ENCODE peak calls at places on chromosomes 13 and 19, in ten cellular contexts. Q is SK-N-SH, D is GM23248, P is PC-3, O is fibroblast of lung, L is H1, W is HCT116, Y is GM23338, B is OCI-LY7, S is mammary epithelial cell. M is an unnamed sample.
A peak's percentile ranks its signal among the peaks of the same experiment; 100 is the strongest.

GRCh38 chr13:48068952-48069351 is 26.0 kb downstream of the MED4 start:
- DNase-seq in Q (no peak), D (no peak), L (no peak), O (peak; percentile 3), B (no peak), W (no peak), P (no peak), S (no peak), Y (peak; percentile 9), M (no peak)

GRCh38 chr13:93603043-93603442 is 376.4 kb downstream of the GPC6 start:
- DNase-seq in P (peak; percentile 90), O (peak; percentile 93), B (no peak), L (peak; percentile 2), Y (peak; percentile 22), D (peak; percentile 95), W (no peak), S (peak; percentile 86), Q (no peak), M (no peak)

GRCh38 chr13:105311094-105311493 is 1224.4 kb downstream of the EFNB2 start:
- DNase-seq in B (no peak), W (no peak), P (no peak), Q (no peak), L (no peak), O (no peak), S (no peak), Y (no peak), D (no peak), M (no peak)

GRCh38 chr13:46010148-46010547 is 42.4 kb downstream of the ZC3H13 start:
- DNase-seq in B (no peak), Q (peak; percentile 12), S (no peak), Y (peak; percentile 49), O (no peak), L (no peak), D (peak; percentile 28), W (no peak), P (no peak), M (peak; percentile 40)

GRCh38 chr13:106507560-106508274 is 27.7 kb downstream of the EFNB2 start:
- DNase-seq in P (peak; percentile 75), S (peak; percentile 97), O (peak; percentile 99), Y (peak; percentile 48), B (no peak), L (no peak), D (peak; percentile 79), Q (no peak), W (no peak), M (peak; percentile 24)

GRCh38 chr13:32246468-32246867 is 68.7 kb downstream of the ZAR1L start:
- DNase-seq in P (peak; percentile 74), Y (peak; percentile 93), O (peak; percentile 67), L (peak; percentile 56), B (peak; percentile 59), Q (peak; percentile 48), S (peak; percentile 61), D (peak; percentile 81), W (peak; percentile 66), M (peak; percentile 83)

GRCh38 chr19:40771101-40771539 is 4.2 kb upstream of the MIA start:
- DNase-seq in B (peak; percentile 48), L (no peak), Y (peak; percentile 49), W (no peak), P (peak; percentile 39), O (no peak), S (no peak), D (no peak), Q (no peak), M (no peak)

GRCh38 chr13:96958286-96958891 is 35.9 kb downstream of the OXGR1 start:
- DNase-seq in L (no peak), P (peak; percentile 60), B (peak; percentile 32), S (peak; percentile 4), Y (peak; percentile 84), Q (peak; percentile 30), W (no peak), O (peak; percentile 8), D (peak; percentile 59), M (peak; percentile 64)

GRCh38 chr13:101202590-101202989 is 213.7 kb downstream of the NALCN start:
- DNase-seq in W (no peak), O (no peak), Q (no peak), P (peak; percentile 3), S (no peak), L (peak; percentile 23), Y (peak; percentile 80), B (no peak), D (no peak), M (peak; percentile 58)

GRCh38 chr19:38015216-38015615 is 108.2 kb downstream of the SIPA1L3 start:
- DNase-seq in Y (no peak), P (peak; percentile 73), O (no peak), B (no peak), W (no peak), Q (no peak), L (no peak), D (no peak), S (peak; percentile 78), M (no peak)

GRCh38 chr13:56317839-56318238 is 822.9 kb upstream of the PRR20A start:
- DNase-seq in W (no peak), Y (peak; percentile 61), B (no peak), P (no peak), L (no peak), Q (no peak), D (no peak), S (no peak), O (no peak), M (no peak)

GRCh38 chr19:5434970-5435641 is 20.1 kb upstream of the ZNRF4 start:
- DNase-seq in O (peak; percentile 98), Q (no peak), P (peak; percentile 88), B (no peak), D (peak; percentile 98), S (peak; percentile 78), Y (no peak), L (no peak), W (peak; percentile 74), M (no peak)

GRCh38 chr19:948842-949496 is 23.1 kb downstream of the ARID3A start:
- DNase-seq in S (no peak), O (no peak), W (no peak), P (no peak), D (no peak), L (no peak), Y (no peak), B (no peak), Q (no peak), M (no peak)

GRCh38 chr19:944663-945241 is 18.9 kb downstream of the ARID3A start:
- DNase-seq in L (no peak), Q (peak; percentile 86), S (no peak), D (no peak), O (no peak), Y (no peak), P (no peak), W (no peak), B (no peak), M (no peak)

GRCh38 chr19:945401-946252 is 19.8 kb downstream of the ARID3A start:
- DNase-seq in S (no peak), D (no peak), O (no peak), P (no peak), Q (no peak), Y (no peak), B (no peak), L (no peak), W (no peak), M (no peak)

GRCh38 chr19:947707-948533 is 22.1 kb downstream of the ARID3A start:
- DNase-seq in Q (no peak), S (no peak), Y (no peak), D (no peak), W (no peak), B (peak; percentile 88), L (no peak), P (no peak), O (no peak), M (no peak)

GRCh38 chr19:947090-947706 is 21.4 kb downstream of the ARID3A start:
- DNase-seq in B (no peak), O (no peak), P (no peak), D (no peak), L (no peak), Y (no peak), S (no peak), Q (no peak), W (no peak), M (no peak)
- H3K79me2 ChIP-seq in B (no peaks in the 10 kb centered on the region), O (peaks cover 42% of the 10 kb centered on the region), P (peaks cover 4% of the 10 kb centered on the region), D (peaks cover 90% of the 10 kb centered on the region), L (peaks cover 16% of the 10 kb centered on the region), Y (peaks cover 38% of the 10 kb centered on the region), S (peaks cover 8% of the 10 kb centered on the region), Q (peaks cover 19% of the 10 kb centered on the region), W (peaks cover under 1% of the 10 kb centered on the region), M (peaks cover 77% of the 10 kb centered on the region)

DNA sequence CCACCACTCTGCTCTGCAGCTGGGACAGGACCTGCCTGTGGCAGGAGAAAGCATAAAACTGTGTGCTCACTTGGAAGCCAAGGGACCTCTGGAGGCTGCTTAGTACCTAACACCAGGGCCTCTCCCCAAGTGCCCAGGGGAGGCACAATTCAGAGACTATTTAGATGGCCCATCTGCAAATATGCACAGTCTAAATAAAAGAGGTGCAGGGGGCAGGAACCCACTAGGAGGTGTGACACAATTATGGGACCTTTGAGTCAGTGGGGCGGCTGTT is 32.6 kb upstream of the EPHX3 start:
- DNase-seq in O (no peak), Q (no peak), W (no peak), Y (no peak), S (no peak), P (no peak), B (no peak), L (no peak), D (no peak), M (no peak)
- H3K79me2 ChIP-seq in O (peaks cover 55% of the 10 kb centered on the region), Q (peaks cover 89% of the 10 kb centered on the region), W (peaks cover 46% of the 10 kb centered on the region), Y (peaks cover 68% of the 10 kb centered on the region), S (peaks cover 84% of the 10 kb centered on the region), P (peaks cover 70% of the 10 kb centered on the region), B (peaks cover 34% of the 10 kb centered on the region), L (peaks cover 62% of the 10 kb centered on the region), D (peaks cover 97% of the 10 kb centered on the region), M (peaks cover 71% of the 10 kb centered on the region)

GRCh38 chr19:10971107-10971715 is 10.4 kb downstream of the SMARCA4 start:
- DNase-seq in O (no peak), W (no peak), Q (no peak), L (no peak), Y (no peak), B (peak; percentile 49), P (no peak), D (no peak), S (no peak), M (no peak)
- H3K79me2 ChIP-seq in O (peaks cover 79% of the 10 kb centered on the region), W (peaks cover 95% of the 10 kb centered on the region), Q (peaks cover 100% of the 10 kb centered on the region), L (peaks cover 92% of the 10 kb centered on the region), Y (peaks cover 100% of the 10 kb centered on the region), B (peaks cover 98% of the 10 kb centered on the region), P (peaks cover 96% of the 10 kb centered on the region), D (peaks cover 99% of the 10 kb centered on the region), S (peaks cover 94% of the 10 kb centered on the region), M (peaks cover 100% of the 10 kb centered on the region)

DNA sequence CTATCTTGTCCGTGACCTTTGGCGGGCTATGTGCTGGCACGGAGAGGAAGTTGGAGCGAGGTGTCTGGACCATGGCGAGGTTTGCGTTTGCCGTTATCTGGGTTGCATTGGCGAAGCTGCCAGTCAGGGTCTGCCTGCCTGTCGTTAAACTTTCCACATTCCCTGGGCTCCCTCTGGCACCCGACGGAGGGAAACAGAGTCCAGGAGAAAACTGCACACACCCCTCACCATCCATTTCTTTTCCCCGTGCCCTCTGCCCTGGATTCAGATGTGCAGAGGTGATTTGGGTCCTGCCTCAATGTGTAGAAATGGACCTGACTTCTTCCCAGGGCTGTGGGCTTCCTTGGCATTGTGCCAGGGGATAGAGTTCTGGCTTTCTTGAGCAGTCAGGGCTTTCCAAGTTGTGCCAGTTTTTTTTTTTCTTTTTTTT is 142.4 kb downstream of the URI1 start:
- DNase-seq in W (no peak), L (no peak), Y (no peak), D (no peak), O (no peak), B (no peak), Q (peak; percentile 71), P (no peak), S (no peak), M (no peak)
- H3K79me2 ChIP-seq in W (no peaks in the 10 kb centered on the region), L (no peaks in the 10 kb centered on the region), Y (no peaks in the 10 kb centered on the region), D (no peaks in the 10 kb centered on the region), O (no peaks in the 10 kb centered on the region), B (no peaks in the 10 kb centered on the region), Q (no peaks in the 10 kb centered on the region), P (no peaks in the 10 kb centered on the region), S (no peaks in the 10 kb centered on the region), M (no peaks in the 10 kb centered on the region)